ENCODE peak calls at places on chromosome 21, in nine cellular contexts. Z is upper lobe of left lung; T is NCI-H2081; G is Caco-2; V is glutamatergic neuron; K is activated effector memory CD4-positive, alpha-beta T cell treated with Interleukin-2 at 50 U/mL for 16 hours; L is stimulated activated CD4-positive, alpha-beta T cell treated with anti-CD3 and anti-CD28 coated beads, Interleukin-1b, Interleukin-23, amount 100 ng/mL, for 4 hours; W is EL; E is T47D. U is an unnamed sample.

GRCh38 chr21:44987886-44988606 is 48.2 kb downstream of the SLX9 start:
- DNase-seq in Z (peak; percentile 74), T (no peak), G (no peak), V (peak; percentile 17), K (no peak), L (no peak), W (no peak), E (no peak), U (no peak)

GRCh38 chr21:38380391-38381137 is 117.7 kb downstream of the ERG start:
- DNase-seq in Z (no peak), T (no peak), G (no peak), V (no peak), K (no peak), L (no peak), W (peak; percentile 28), E (no peak), U (no peak)

GRCh38 chr21:26115346-26115745 is 55.2 kb downstream of the APP start:
- DNase-seq in Z (no peak), T (peak; percentile 95), G (no peak), V (no peak), K (no peak), L (no peak), W (no peak), E (peak; percentile 69), U (no peak)

GRCh38 chr21:35046880-35047229 is 2.2 kb downstream of the RUNX1 start:
- DNase-seq in Z (no peak), T (no peak), G (no peak), V (no peak), K (no peak), L (no peak), W (peak; percentile 79), E (no peak), U (no peak)

GRCh38 chr21:35540950-35541632 is 492.0 kb upstream of the RUNX1 start:
- DNase-seq in Z (no peak), T (peak; percentile 34), G (peak; percentile 45), V (no peak), K (no peak), L (no peak), W (peak; percentile 47), E (no peak), U (no peak)

GRCh38 chr21:32184059-32184458 is 94.8 kb downstream of the MIS18A start:
- DNase-seq in Z (no peak), T (peak; percentile 41), G (no peak), V (no peak), K (no peak), L (no peak), W (no peak), E (no peak), U (no peak)

GRCh38 chr21:38219049-38219628 is 37.7 kb upstream of the KCNJ15 start:
- DNase-seq in Z (no peak), T (peak; percentile 66), G (peak; percentile 43), V (peak; percentile 58), K (peak; percentile 6), L (peak; percentile 34), W (peak; percentile 78), E (peak; percentile 69), U (no peak)

GRCh38 chr21:34351786-34352241 is 12.0 kb upstream of the KCNE2 start:
- DNase-seq in Z (no peak), T (peak; percentile 83), G (peak; percentile 74), V (peak; percentile 51), K (no peak), L (no peak), W (peak; percentile 31), E (peak; percentile 87), U (no peak)

GRCh38 chr21:27477321-27477720 is 510.4 kb upstream of the ADAMTS5 start:
- DNase-seq in Z (no peak), T (no peak), G (no peak), V (no peak), K (no peak), L (no peak), W (no peak), E (no peak), U (no peak)

GRCh38 chr21:45543710-45544448 is 1.6 kb upstream of the SLC19A1 start:
- DNase-seq in Z (peak; percentile 82), T (no peak), G (no peak), V (peak; percentile 14), K (no peak), L (no peak), W (no peak), E (no peak), U (no peak)

GRCh38 chr21:32925098-32925497 is 100.6 kb upstream of the OLIG2 start:
- DNase-seq in Z (no peak), T (no peak), G (no peak), V (no peak), K (no peak), L (no peak), W (no peak), E (no peak), U (no peak)

GRCh38 chr21:15671188-15671587 is 58.6 kb upstream of the USP25 start:
- DNase-seq in Z (no peak), T (no peak), G (no peak), V (no peak), K (no peak), L (no peak), W (no peak), E (no peak), U (no peak)

GRCh38 chr21:39686636-39687035 is 58.3 kb upstream of the IGSF5 start:
- DNase-seq in Z (no peak), T (no peak), G (no peak), V (no peak), K (no peak), L (no peak), W (no peak), E (no peak), U (no peak)

GRCh38 chr21:26469789-26470188 is 103.3 kb downstream of the CYYR1 start:
- DNase-seq in Z (no peak), T (no peak), G (no peak), V (no peak), K (no peak), L (no peak), W (peak; percentile 65), E (no peak), U (no peak)

GRCh38 chr21:45059121-45059520 is 15.3 kb upstream of the ADARB1 start:
- DNase-seq in Z (no peak), T (no peak), G (no peak), V (no peak), K (no peak), L (no peak), W (no peak), E (no peak), U (no peak)

GRCh38 chr21:45979141-45979631 is 2.4 kb upstream of the COL6A1 start:
- DNase-seq in Z (peak; percentile 81), T (no peak), G (peak; percentile 36), V (peak; percentile 42), K (no peak), L (no peak), W (no peak), E (no peak), U (no peak)

GRCh38 chr21:36692125-36692843 is 6.6 kb upstream of the SIM2 start:
- DNase-seq in Z (no peak), T (no peak), G (no peak), V (no peak), K (no peak), L (no peak), W (no peak), E (no peak), U (no peak)

GRCh38 chr21:25801217-25802015 is 66.6 kb downstream of the GABPA start:
- DNase-seq in Z (peak; percentile 62), T (no peak), G (peak; percentile 89), V (peak; percentile 94), K (peak; percentile 67), L (peak; percentile 73), W (peak; percentile 86), E (peak; percentile 95), U (peak; percentile 22)

GRCh38 chr21:42509239-42509638 is 4.4 kb upstream of the SLC37A1 start:
- DNase-seq in Z (no peak), T (no peak), G (no peak), V (no peak), K (no peak), L (no peak), W (no peak), E (no peak), U (no peak)

GRCh38 chr21:42973309-42973990 is 912 bp upstream of the PKNOX1 start:
- DNase-seq in Z (no peak), T (no peak), G (no peak), V (no peak), K (no peak), L (no peak), W (no peak), E (no peak), U (no peak)

GRCh38 chr21:17554619-17555472 is 42.0 kb downstream of the CXADR start:
- DNase-seq in Z (no peak), T (no peak), G (no peak), V (no peak), K (no peak), L (no peak), W (peak; percentile 12), E (no peak), U (no peak)

GRCh38 chr21:34274001-34274400 is 89.8 kb upstream of the KCNE2 start:
- DNase-seq in Z (no peak), T (no peak), G (no peak), V (no peak), K (no peak), L (no peak), W (peak; percentile 25), E (no peak), U (peak; percentile 13)

U was measured in non-pigmented ciliary epithelial cell.